ENCODE peak calls at places on chromosomes 12 and 14, in six cellular contexts. M is left ventricle myocardium inferior; R is CD4-positive, alpha-beta memory T cell; H is PC-3; Q is mammary epithelial cell; I is lower leg skin. N is an unnamed sample.

GRCh38 chr14:24710403-24711063 is 76.5 kb upstream of the GZMB start:
- DNase-seq in Q (peak), R (peak), I (peak), H (peak), M (peak), N (no peak)

GRCh38 chr12:5806376-5807089 is 138.5 kb downstream of the ANO2 start:
- DNase-seq in M (no peak), Q (no peak), H (peak), I (no peak), R (no peak), N (no peak)

GRCh38 chr12:123148223-123148622 is 2.7 kb downstream of the PITPNM2 start:
- DNase-seq in R (no peak), H (no peak), M (no peak), Q (no peak), I (peak), N (no peak)

GRCh38 chr12:29781705-29782266 is 2.0 kb downstream of the TMTC1 start:
- DNase-seq in R (no peak), Q (no peak), H (no peak), M (no peak), I (no peak), N (no peak)

GRCh38 chr14:105313381-105314286 is 914 bp upstream of the PACS2 start:
- DNase-seq in H (no peak), I (peak), R (no peak), M (no peak), Q (no peak), N (no peak)

GRCh38 chr12:57208946-57209282 is 7.7 kb upstream of the NXPH4 start:
- DNase-seq in M (peak), Q (no peak), H (no peak), R (no peak), I (no peak), N (no peak)

GRCh38 chr12:32104572-32105355 is 1.9 kb upstream of the BICD1 start:
- DNase-seq in R (no peak), H (no peak), Q (no peak), I (no peak), M (no peak), N (no peak)

GRCh38 chr12:89373772-89374572 is 21.7 kb upstream of the DUSP6 start:
- DNase-seq in H (peak), Q (peak), I (no peak), M (no peak), R (no peak), N (peak)

DNA sequence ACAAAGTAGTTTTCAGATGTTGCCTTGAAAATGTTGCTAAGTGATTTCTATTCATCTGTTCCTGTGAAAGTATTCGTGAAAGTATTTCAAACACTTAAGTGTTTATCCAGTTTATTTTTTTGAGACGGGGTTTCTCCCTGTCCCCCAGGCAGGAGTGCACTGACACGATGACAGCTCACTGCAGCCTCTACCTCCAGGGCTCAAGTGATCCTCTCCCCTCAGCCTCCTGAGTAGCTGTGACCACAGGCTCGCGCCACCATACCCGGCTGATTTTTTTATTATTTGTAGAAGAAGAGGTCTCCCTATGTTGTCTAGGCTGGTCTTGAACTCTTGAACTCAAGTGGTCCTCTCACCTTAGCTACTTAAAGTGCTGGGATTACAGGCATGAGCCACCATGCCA is 1.7 kb downstream of the ZDHHC17 start:
- DNase-seq in M (no peak), H (no peak), R (no peak), I (no peak), Q (no peak), N (no peak)
- H3K4me3 ChIP-seq in M (peak), H (peak), R (peak), I (no peak), Q (peak), N (peak)

DNA sequence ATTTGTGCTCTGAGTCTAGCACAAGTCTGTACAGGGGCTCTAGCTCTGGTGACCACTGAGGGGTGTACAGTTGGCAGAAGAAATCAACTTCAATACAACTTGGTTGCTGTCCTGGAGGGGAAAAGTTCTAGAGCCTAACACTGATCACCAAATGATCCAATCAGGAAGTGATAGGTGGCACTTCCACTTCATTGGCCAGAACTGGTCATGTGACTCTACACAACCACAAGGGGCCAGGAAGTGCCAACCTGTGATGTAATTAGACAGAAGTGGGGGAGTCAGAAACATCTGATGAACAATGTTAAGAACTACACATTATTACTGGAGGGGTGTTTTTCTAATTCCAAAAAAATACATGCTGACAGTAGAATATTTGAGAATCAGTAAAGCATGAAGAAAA is 401.6 kb downstream of the VRK1 start:
- DNase-seq in M (no peak), I (no peak), Q (no peak), H (no peak), R (no peak), N (no peak)
- H3K4me3 ChIP-seq in M (no peak), I (no peak), Q (no peak), H (no peak), R (no peak), N (no peak)

DNA sequence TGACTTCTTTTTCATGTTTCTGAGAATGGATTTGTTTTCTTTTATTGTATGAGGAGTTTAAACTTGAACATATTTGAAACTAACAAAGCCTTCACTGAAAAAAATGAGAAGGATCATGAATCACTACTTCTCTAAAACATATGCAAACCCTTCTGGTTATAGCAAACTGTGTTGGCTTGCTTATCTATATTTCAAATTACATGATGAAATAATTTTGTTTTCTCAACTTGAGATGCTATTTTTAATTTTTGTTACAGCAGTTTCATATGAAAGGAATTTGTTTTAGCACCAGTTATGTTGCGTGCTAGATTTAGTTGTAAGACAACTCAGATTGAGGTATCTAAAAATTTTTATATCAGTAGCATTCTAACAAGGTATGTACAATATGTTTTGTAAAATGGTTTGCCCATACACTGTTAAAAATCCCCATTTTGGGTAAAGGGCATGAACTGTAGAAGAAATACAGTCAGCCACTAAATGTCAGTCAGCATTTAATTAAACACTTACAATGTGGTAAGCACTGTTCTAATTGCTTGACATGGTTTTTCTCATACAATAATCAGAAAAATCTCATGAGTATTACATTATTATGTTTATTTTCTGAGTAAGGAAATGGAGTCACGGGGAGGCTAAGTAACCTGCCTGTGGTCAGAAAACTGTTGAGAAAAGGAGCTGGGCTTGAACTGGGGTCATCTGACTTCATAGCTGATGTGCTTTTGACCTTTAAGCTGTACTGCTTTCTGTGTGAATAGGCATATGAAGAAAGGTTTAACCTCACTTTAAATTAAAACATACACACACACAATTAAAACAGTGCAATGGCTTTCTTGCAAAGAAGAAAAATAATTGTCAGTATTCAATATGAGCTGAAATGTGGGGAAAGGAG is 105.7 kb downstream of the PLEKHA5 start:
- DNase-seq in H (no peak), M (no peak), I (no peak), R (no peak), Q (peak), N (no peak)
- H3K4me3 ChIP-seq in H (no peak), M (peak), I (no peak), R (no peak), Q (no peak), N (no peak)

DNA sequence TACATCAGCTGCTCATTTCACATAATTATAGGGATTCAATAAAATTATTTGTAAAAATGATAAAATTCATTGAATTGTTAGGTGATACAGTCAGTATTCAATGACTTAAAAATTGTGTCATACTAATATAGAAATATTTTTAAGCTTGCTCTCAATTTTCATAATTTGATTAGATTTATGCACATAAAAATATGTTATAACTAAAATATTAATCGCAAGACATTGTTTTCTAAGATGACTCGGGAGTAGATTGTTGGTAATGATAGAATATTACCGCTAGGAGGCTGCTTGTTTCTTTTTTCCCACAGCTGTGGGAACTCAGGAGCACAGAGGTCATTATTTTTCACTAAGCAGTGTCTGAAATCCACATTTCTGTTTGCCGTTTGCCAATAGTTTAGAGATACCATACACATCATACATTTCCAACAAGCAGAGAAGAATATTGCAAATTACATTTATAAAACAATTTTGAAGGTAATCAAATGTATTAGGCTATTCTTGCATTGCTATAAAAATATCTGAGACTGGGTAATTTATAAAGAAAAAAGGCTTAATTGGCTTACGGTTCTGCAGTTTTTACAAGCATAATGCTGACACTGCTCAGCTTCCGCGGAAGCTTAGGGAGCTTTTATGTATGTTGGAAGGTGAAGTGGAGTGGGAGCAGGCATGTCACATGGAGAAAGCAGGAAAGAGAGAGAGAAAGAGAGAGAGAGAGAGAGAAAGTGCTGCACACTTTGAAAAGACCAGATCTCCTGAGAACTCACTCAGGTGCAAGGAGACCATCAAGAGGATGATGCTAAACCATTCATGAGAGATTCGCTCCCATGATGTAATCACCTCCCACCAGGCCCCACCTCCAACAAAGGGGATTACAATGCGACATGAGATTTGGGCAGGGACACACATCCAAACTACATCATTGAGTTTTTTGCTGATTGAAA is 9.2 kb downstream of the CD69 start:
- DNase-seq in M (no peak), H (peak), I (no peak), R (peak), Q (peak), N (no peak)
- H3K4me3 ChIP-seq in M (peak), H (no peak), I (no peak), R (no peak), Q (no peak), N (peak)

DNA sequence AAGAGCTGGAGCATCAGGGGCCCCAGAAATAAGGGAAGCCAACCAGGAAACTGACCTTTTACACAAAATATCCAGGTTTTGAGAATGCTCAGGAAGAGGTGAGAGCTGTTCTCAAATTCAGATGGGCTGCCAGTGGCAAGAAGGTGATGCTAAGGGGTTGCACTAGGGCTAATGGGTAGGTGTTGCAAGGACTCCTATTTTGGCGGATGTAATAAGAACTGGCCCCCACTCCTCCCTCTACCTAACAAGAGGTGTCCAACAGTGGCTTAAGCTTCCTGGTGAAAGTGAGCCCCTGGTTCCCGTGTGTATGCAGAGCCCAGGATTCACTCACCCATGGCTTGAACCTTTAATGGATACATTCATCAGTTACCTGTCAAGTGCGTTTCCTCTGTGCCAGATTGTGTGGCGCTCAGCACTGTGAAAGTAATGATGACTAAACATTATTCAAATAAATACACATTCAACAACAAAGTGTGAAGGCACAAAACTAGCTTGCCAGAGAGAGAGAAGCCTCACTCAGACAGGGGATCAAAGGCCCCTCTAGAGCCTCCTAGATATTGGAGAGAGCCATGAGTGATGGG is 705 bp upstream of the CHGA start:
- DNase-seq in H (no peak), I (no peak), M (no peak), R (no peak), Q (no peak), N (no peak)
- H3K4me3 ChIP-seq in H (no peak), I (no peak), M (no peak), R (no peak), Q (no peak), N (no peak)

N was measured in sigmoid colon.